ENCODE peak calls at places on chromosomes 1 and 21, in seven cellular contexts. Y, F, U, M, G, S and T are unnamed samples.

GRCh38 chr1:169859001-169859400 is 34.7 kb downstream of the SCYL3 start:
- DNase-seq in Y (no peak), G (no peak), S (no peak), M (no peak), U (no peak), F (no peak), T (no peak)

GRCh38 chr1:14725641-14726213 is 127.2 kb downstream of the KAZN start:
- DNase-seq in Y (no peak), U (no peak), F (no peak), S (no peak), G (no peak), M (no peak), T (no peak)

GRCh38 chr21:15557925-15558324 is 171.9 kb upstream of the USP25 start:
- DNase-seq in F (no peak), Y (no peak), G (no peak), M (no peak), U (no peak), S (no peak), T (no peak)

GRCh38 chr1:171901245-171901644 is 59.9 kb downstream of the DNM3 start:
- DNase-seq in M (no peak), S (no peak), U (no peak), Y (peak), F (no peak), G (no peak), T (no peak)

GRCh38 chr1:17470021-17470799 is 30.7 kb upstream of the RCC2 start:
- DNase-seq in M (no peak), S (no peak), F (no peak), U (no peak), G (no peak), Y (no peak), T (no peak)

GRCh38 chr1:203663294-203663693 is 36.7 kb downstream of the ATP2B4 start:
- DNase-seq in F (peak), M (no peak), U (no peak), G (no peak), Y (peak), S (peak), T (no peak)

GRCh38 chr1:169235568-169235967 is 129.1 kb downstream of the ATP1B1 start:
- DNase-seq in F (no peak), Y (no peak), S (no peak), G (no peak), U (no peak), M (no peak), T (no peak)

GRCh38 chr1:201426395-201427310 is 5.1 kb upstream of the TNNI1 start:
- DNase-seq in U (peak), G (no peak), S (no peak), Y (no peak), M (no peak), F (no peak), T (peak)

GRCh38 chr1:21308847-21309652 is 18.8 kb upstream of the ECE1 start:
- DNase-seq in F (no peak), S (no peak), U (no peak), G (no peak), M (no peak), Y (peak), T (no peak)

GRCh38 chr1:172971241-172971640 is 79.5 kb downstream of the TNFSF18 start:
- DNase-seq in S (no peak), Y (peak), G (no peak), F (no peak), U (no peak), M (no peak), T (no peak)

GRCh38 chr1:67041836-67042503 is 12.0 kb downstream of the SLC35D1 start:
- DNase-seq in F (no peak), G (no peak), Y (no peak), U (no peak), S (no peak), M (no peak), T (no peak)

GRCh38 chr1:42784547-42784945 is 245 bp upstream of the TMEM269 start:
- DNase-seq in M (no peak), U (no peak), F (no peak), Y (no peak), S (no peak), G (no peak), T (no peak)

GRCh38 chr21:26169061-26169610 is 1.4 kb downstream of the APP start:
- DNase-seq in M (peak), G (no peak), F (no peak), Y (peak), U (peak), S (peak), T (no peak)